ENCODE peak calls at places on chromosome 17, in five cellular contexts. U is GM23248, B is neural progenitor cell, L is hepatocyte, E is MM.1S. S is an unnamed sample.

GRCh38 chr17:1227917-1228751 is 42.1 kb upstream of the BHLHA9 start:
- DNase-seq in B (peak), L (peak), E (no peak), U (peak), S (peak)

GRCh38 chr17:77889135-77889505 is 69.4 kb upstream of the TNRC6C start:
- DNase-seq in U (no peak), B (no peak), L (no peak), E (no peak), S (no peak)

GRCh38 chr17:77455111-77455877 is 314.5 kb downstream of the SEC14L1 start:
- DNase-seq in E (no peak), U (no peak), B (no peak), L (no peak), S (peak)

GRCh38 chr17:7858487-7858832 is 657 bp downstream of the CYB5D1 start:
- DNase-seq in E (peak), B (peak), U (peak), L (peak), S (peak)

GRCh38 chr17:17231621-17232302 is 5.2 kb downstream of the FLCN start:
- DNase-seq in B (no peak), L (no peak), U (no peak), E (no peak), S (no peak)

GRCh38 chr17:59790936-59791335 is 83.5 kb downstream of the VMP1 start:
- DNase-seq in L (no peak), U (no peak), B (no peak), E (no peak), S (no peak)

GRCh38 chr17:4301066-4301465 is 37.3 kb upstream of the ANKFY1 start:
- DNase-seq in L (no peak), U (no peak), E (no peak), B (no peak), S (no peak)

GRCh38 chr17:65402513-65403086 is 158.8 kb downstream of the AXIN2 start:
- DNase-seq in U (no peak), B (no peak), E (no peak), L (no peak), S (no peak)

GRCh38 chr17:82134101-82134500 is 36.1 kb upstream of the FASN start:
- DNase-seq in L (peak), U (no peak), B (no peak), E (no peak), S (no peak)

GRCh38 chr17:79574108-79574507 is 36.7 kb downstream of the RBFOX3 start:
- DNase-seq in B (no peak), U (no peak), L (no peak), E (no peak), S (no peak)

GRCh38 chr17:27284811-27285415 is 9.0 kb upstream of the WSB1 start:
- DNase-seq in U (no peak), B (no peak), L (no peak), E (no peak), S (no peak)

GRCh38 chr17:8408371-8408770 is 10.7 kb upstream of the RNF222 start:
- DNase-seq in B (peak), U (no peak), E (peak), L (no peak), S (no peak)

GRCh38 chr17:56978441-56979090 is 635 bp downstream of the SCPEP1 start:
- DNase-seq in B (no peak), U (peak), L (no peak), E (peak), S (peak)

GRCh38 chr17:17963694-17964436 is 8.3 kb downstream of the TOM1L2 start:
- DNase-seq in E (peak), B (no peak), L (no peak), U (no peak), S (no peak)

GRCh38 chr17:80000136-80000535 is 35.5 kb downstream of the TBC1D16 start:
- DNase-seq in E (no peak), B (no peak), U (no peak), L (no peak), S (no peak)

GRCh38 chr17:81508639-81509047 is 4.0 kb downstream of the ACTG1 start:
- DNase-seq in E (peak), U (peak), B (no peak), L (no peak), S (peak)

GRCh38 chr17:80477647-80478478 is 1.5 kb upstream of the NPTX1 start:
- DNase-seq in E (no peak), U (peak), B (peak), L (peak), S (no peak)

GRCh38 chr17:59220328-59221158 is at the start of gene GDPD1:
- DNase-seq in E (peak), B (peak), U (peak), L (peak), S (peak)

GRCh38 chr17:81519284-81520020 is 6.9 kb upstream of the ACTG1 start:
- DNase-seq in B (peak), L (peak), U (peak), E (peak), S (peak)

GRCh38 chr17:59753522-59754467 is 46.3 kb downstream of the VMP1 start:
- DNase-seq in E (peak), U (peak), L (peak), B (peak), S (peak)

GRCh38 chr17:35799942-35800341 is 4.5 kb upstream of the MMP28 start:
- DNase-seq in B (no peak), L (peak), E (no peak), U (peak), S (no peak)

GRCh38 chr17:3004925-3005324 is 58.5 kb downstream of the OR1D5 start:
- DNase-seq in U (no peak), L (no peak), E (no peak), B (no peak), S (peak)

GRCh38 chr17:69460963-69461922 is 46.7 kb downstream of the MAP2K6 start:
- DNase-seq in L (no peak), B (no peak), U (no peak), E (no peak), S (no peak)

GRCh38 chr17:48352630-48353029 is 77.4 kb downstream of the SKAP1 start:
- DNase-seq in U (peak), B (no peak), L (no peak), E (no peak), S (no peak)

GRCh38 chr17:48348352-48348751 is 81.7 kb downstream of the SKAP1 start:
- DNase-seq in L (no peak), U (no peak), E (no peak), B (no peak), S (no peak)

GRCh38 chr17:48356866-48357265 is 73.1 kb downstream of the SKAP1 start:
- DNase-seq in E (no peak), B (no peak), U (no peak), L (no peak), S (no peak)

GRCh38 chr17:48347203-48347602 is 82.8 kb downstream of the SKAP1 start:
- DNase-seq in L (no peak), U (no peak), B (no peak), E (no peak), S (no peak)

GRCh38 chr17:48351916-48352332 is 78.1 kb downstream of the SKAP1 start:
- DNase-seq in E (peak), U (peak), B (peak), L (peak), S (peak)
- TF ChIP-seq EZH2phosphoT487 in E (no peak), U (no peak), B (no peak), L (no peak), S (no peak)

GRCh38 chr17:45984368-45984767 is 14.7 kb upstream of the STH start:
- DNase-seq in E (no peak), U (no peak), B (no peak), L (no peak), S (no peak)
- TF ChIP-seq EZH2phosphoT487 in E (no peak), U (no peak), B (no peak), L (no peak), S (no peak)

GRCh38 chr17:61255609-61256008 is 144.0 kb upstream of the TBX2 start:
- DNase-seq in E (no peak), B (no peak), U (no peak), L (no peak), S (no peak)
- TF ChIP-seq EZH2phosphoT487 in E (no peak), B (no peak), U (no peak), L (no peak), S (no peak)

GRCh38 chr17:34727601-34728000 is 148.2 kb downstream of the TMEM132E start:
- DNase-seq in L (no peak), U (no peak), B (no peak), E (no peak), S (no peak)

GRCh38 chr17:34725008-34725407 is 145.6 kb downstream of the TMEM132E start:
- DNase-seq in L (no peak), E (no peak), U (no peak), B (no peak), S (no peak)

GRCh38 chr17:34725740-34726139 is 146.4 kb downstream of the TMEM132E start:
- DNase-seq in E (no peak), U (no peak), B (no peak), L (no peak), S (no peak)

GRCh38 chr17:34728771-34729310 is 149.5 kb downstream of the TMEM132E start:
- DNase-seq in E (no peak), B (no peak), U (no peak), L (no peak), S (no peak)

GRCh38 chr17:34726536-34727384 is 147.4 kb downstream of the TMEM132E start:
- DNase-seq in B (no peak), U (no peak), L (no peak), E (no peak), S (no peak)
- TF ChIP-seq EZH2phosphoT487 in B (no peak), U (no peak), L (no peak), E (no peak), S (no peak)

DNA sequence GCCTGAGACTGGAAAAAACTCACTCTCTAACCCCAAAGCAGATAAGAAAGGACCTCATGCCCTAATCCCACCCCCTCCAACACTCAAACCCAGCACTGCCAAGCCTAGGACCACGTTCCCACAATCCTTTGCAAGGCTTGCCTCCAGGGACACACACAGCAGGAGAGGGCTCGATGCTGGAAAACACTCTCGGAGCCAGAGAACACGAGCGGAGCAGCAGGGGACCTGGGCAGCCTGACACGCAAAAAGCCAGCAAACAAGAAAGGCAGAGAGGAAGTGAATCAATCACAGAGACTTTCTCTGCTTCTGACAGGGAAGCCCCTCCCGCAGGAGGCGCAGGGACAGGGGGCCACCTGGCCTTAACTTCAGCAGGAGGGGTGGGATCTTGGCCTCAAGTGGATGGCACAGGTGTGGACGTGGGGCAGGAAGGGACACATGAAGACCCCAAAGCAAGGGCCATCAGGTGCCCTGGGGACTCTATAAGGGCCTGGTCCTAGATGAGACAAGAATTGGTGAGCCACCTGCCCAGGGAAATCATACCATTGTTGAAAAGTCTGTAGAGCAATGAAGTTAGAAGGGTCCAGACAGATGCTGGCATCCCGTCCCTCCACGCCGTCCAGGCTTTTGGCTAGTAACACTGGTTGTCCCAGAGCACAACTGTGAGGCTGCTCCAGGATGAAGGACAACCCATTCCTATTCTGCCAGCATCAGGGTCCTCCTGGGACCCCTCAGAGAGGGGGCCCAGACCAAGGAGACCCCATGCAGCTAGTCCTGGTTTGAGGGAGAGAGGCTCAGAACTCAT is 2.3 kb downstream of the SDK2 start:
- DNase-seq in L (no peak), B (peak), U (no peak), E (no peak), S (peak)
- TF ChIP-seq EZH2phosphoT487 in L (no peak), B (no peak), U (no peak), E (no peak), S (no peak)

GRCh38 chr17:49490271-49490670 is 4.8 kb upstream of the NGFR start:
- DNase-seq in U (no peak), E (no peak), L (no peak), B (no peak), S (no peak)
- TF ChIP-seq EZH2phosphoT487 in U (no peak), E (no peak), L (no peak), B (no peak), S (no peak)

GRCh38 chr17:73591278-73592078 is 52.8 kb downstream of the SDK2 start:
- DNase-seq in U (no peak), L (no peak), E (peak), B (no peak), S (peak)
- TF ChIP-seq EZH2phosphoT487 in U (no peak), L (no peak), E (no peak), B (no peak), S (no peak)

S was measured in OCI-LY7.